ENCODE peak calls at places on chromosome 12, in four cellular contexts. A, Y, C and R are unnamed samples. For H3K9me3, the result is how much of the 10 kb centered on the place peaks cover.

GRCh38 chr12:9379023-9379742 is 171.0 kb upstream of the PZP start:
- DNase-seq in C (no peak), Y (no peak), A (no peak), R (no peak)

GRCh38 chr12:24198070-24198469 is 248.6 kb upstream of the SOX5 start:
- DNase-seq in C (no peak), A (no peak), Y (no peak), R (no peak)

GRCh38 chr12:124906606-124907261 is 7.7 kb downstream of the UBC start:
- DNase-seq in Y (peak), A (peak), C (peak), R (peak)

GRCh38 chr12:109871678-109872314 is 8.5 kb downstream of the GLTP start:
- DNase-seq in C (peak), Y (no peak), A (no peak), R (no peak)

GRCh38 chr12:103955811-103956514 is 9.7 kb upstream of the TDG start:
- DNase-seq in A (no peak), C (no peak), Y (no peak), R (no peak)

GRCh38 chr12:79773896-79774295 is 83.1 kb upstream of the PAWR start:
- DNase-seq in Y (no peak), C (no peak), A (no peak), R (no peak)

GRCh38 chr12:88691811-88692210 is 111.5 kb upstream of the KITLG start:
- DNase-seq in C (no peak), A (no peak), Y (no peak), R (no peak)

GRCh38 chr12:89707623-89707991 is 1.0 kb downstream of the ATP2B1 start:
- DNase-seq in C (peak), A (peak), Y (peak), R (no peak)

GRCh38 chr12:638948-639557 is 24.2 kb downstream of the NINJ2 start:
- DNase-seq in Y (no peak), A (no peak), C (no peak), R (no peak)

GRCh38 chr12:25126086-25126485 is 68.9 kb downstream of the DNAI7 start:
- DNase-seq in A (no peak), C (no peak), Y (no peak), R (no peak)

GRCh38 chr12:77064891-77065360 is 443 bp downstream of the E2F7 start:
- DNase-seq in C (no peak), A (no peak), Y (no peak), R (no peak)

GRCh38 chr12:100867639-100868393 is 73.2 kb downstream of the ANO4 start:
- DNase-seq in C (no peak), Y (no peak), A (no peak), R (no peak)

GRCh38 chr12:130104596-130105253 is 57.5 kb upstream of the FZD10 start:
- DNase-seq in C (peak), Y (no peak), A (no peak), R (no peak)

GRCh38 chr12:132731574-132731973 is 20.9 kb downstream of the PGAM5 start:
- DNase-seq in C (no peak), Y (no peak), A (no peak), R (no peak)
- H3K9me3 ChIP-seq in C (under half), Y (under half), A (under half), R (under half)

DNA sequence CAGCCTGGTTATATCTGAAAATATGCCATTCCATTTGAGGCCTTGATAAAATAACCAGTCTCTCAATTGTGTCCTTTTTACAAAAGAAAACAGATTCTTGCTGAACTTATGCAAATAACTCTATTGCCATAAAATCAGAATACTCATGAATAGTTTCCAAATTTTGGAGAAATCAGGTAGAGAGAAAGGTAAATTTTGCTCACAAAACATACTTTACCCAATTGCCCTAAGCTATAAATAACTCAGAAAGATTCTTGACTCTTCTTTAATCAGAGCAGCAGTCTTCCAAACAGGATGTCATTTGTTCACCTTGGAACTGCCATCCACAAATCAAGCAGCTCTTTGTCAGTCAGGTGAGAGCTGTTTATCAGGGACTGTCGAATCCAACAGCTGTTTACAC is 12.6 kb downstream of the ZNF26 start:
- DNase-seq in A (no peak), Y (no peak), C (no peak), R (no peak)
- H3K9me3 ChIP-seq in A (under half), Y (half or more), C (under half), R (under half)

DNA sequence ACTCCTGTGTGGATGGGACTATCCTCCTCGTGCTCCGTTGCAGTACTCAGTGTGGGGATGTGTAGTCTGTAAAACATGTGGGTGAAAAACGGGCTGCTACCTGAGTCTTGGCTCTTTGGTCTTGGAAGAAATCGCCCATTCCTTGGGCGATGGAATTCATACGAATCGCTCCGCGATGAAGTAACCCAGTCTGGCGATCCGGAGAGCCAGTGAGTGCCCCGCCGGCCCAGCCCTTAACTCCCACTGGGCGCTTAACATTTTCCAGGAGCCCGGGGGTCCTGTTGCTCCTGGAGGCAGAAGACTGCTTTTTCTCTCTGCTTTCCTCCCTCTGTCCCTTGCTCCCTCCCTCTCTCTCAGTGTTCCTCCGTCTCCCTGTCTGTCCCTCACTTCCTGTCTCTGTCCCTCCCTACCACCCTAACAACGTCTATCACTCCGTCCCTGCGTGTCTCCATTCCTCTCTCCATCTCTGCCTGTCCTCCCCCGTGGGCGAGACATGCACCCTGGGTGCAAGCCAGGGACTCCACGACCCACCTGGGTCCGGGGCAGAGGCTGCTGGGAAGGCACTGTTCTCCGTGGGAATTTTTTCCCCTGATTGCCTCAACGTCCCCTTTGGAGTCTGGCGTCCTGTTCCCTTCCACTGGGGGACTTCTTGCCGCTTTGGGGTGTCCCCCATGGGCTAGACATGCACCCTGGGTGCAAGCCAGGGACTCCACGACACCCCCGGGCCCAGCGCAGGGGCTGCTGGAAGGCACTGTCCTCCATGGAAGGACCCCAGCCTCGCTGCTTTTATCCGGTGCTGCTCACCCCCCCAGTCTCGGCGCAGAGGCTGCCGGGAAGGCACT is 188.6 kb downstream of the ALG10 start:
- DNase-seq in A (no peak), C (no peak), Y (no peak), R (no peak)
- H3K9me3 ChIP-seq in A (under half), C (under half), Y (under half), R (under half)

GRCh38 chr12:34547276-34547675 is 525.0 kb downstream of the ALG10 start:
- DNase-seq in Y (no peak), A (no peak), C (no peak), R (no peak)
- H3K9me3 ChIP-seq in Y (under half), A (under half), C (under half), R (under half)

GRCh38 chr12:131258396-131258795 is 304.7 kb downstream of the ADGRD1 start:
- DNase-seq in A (no peak), C (no peak), Y (no peak), R (no peak)

GRCh38 chr12:131260970-131261369 is 307.3 kb downstream of the ADGRD1 start:
- DNase-seq in C (no peak), A (peak), Y (no peak), R (no peak)

GRCh38 chr12:131263626-131264025 is 309.9 kb downstream of the ADGRD1 start:
- DNase-seq in Y (no peak), C (no peak), A (no peak), R (no peak)

GRCh38 chr12:131261906-131262305 is 308.2 kb downstream of the ADGRD1 start:
- DNase-seq in C (peak), Y (no peak), A (no peak), R (no peak)

GRCh38 chr12:131260251-131260905 is 306.7 kb downstream of the ADGRD1 start:
- DNase-seq in C (no peak), Y (no peak), A (peak), R (no peak)
- H3K9me3 ChIP-seq in C (under half), Y (under half), A (under half), R (under half)

GRCh38 chr12:133124674-133125073 is 5.4 kb downstream of the ZNF891 start:
- DNase-seq in A (no peak), Y (no peak), C (no peak), R (no peak)

GRCh38 chr12:133120385-133121191 is 9.5 kb downstream of the ZNF891 start:
- DNase-seq in C (no peak), A (no peak), Y (no peak), R (no peak)
- H3K9me3 ChIP-seq in C (under half), A (under half), Y (half or more), R (half or more)

GRCh38 chr12:132941336-132941954 is 14.7 kb downstream of the ZNF605 start:
- DNase-seq in Y (no peak), A (no peak), C (no peak), R (no peak)
- H3K9me3 ChIP-seq in Y (under half), A (under half), C (under half), R (under half)

DNA sequence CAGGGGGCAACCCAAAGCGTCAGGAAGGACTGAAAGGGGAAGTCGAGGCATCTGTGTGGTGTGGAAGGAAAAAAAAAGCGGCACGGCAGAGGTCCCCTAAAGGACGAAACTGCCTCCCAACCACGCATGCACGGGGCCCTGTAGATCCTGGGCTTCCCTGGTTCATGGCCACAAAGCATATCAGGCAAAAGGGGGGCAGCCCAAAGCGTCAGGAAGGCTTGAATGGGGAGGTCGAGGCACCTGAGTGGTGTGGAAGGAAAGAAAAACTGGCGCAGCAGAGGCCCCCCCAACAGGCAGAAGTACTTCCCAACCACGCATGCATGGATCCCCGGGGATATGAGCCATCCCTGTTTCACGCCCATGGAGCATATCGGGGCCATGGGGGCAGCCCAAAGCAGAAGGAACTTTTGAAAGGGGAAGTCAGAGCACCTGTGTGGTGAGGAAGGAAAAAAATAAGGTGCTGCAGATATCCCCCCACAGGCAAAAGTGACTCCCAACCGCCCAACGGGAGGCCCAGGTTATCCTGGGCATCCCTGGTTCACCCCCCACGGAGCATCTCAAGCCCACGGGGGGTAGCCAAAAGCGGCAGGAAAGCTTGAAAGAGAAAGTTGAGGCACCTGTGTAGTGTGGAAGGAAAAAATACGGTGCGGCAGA is 581.2 kb downstream of the ALG10 start:
- DNase-seq in A (no peak), C (no peak), Y (no peak), R (no peak)
- H3K9me3 ChIP-seq in A (under half), C (under half), Y (under half), R (under half)

GRCh38 chr12:68056300-68056699 is 67.1 kb downstream of the IFNG-AS1 start:
- DNase-seq in Y (no peak), C (no peak), A (no peak), R (no peak)
- H3K9me3 ChIP-seq in Y (under half), C (under half), A (under half), R (under half)